ENCODE peak calls at places on chromosome 1, in five cellular contexts. R is foreskin fibroblast, A is MM.1S, Q is keratinocyte, F is astrocyte of the spinal cord. M is an unnamed sample.

GRCh38 chr1:160192234-160192633 is 1.9 kb downstream of the CASQ1 start:
- DNase-seq in R (no peak), A (no peak), Q (no peak), F (no peak), M (no peak)

GRCh38 chr1:209583408-209583807 is at the start of gene CAMK1G:
- DNase-seq in R (peak), A (no peak), Q (no peak), F (peak), M (no peak)

GRCh38 chr1:226688056-226688748 is 50.9 kb downstream of the ITPKB start:
- DNase-seq in R (no peak), A (no peak), Q (no peak), F (no peak), M (no peak)

GRCh38 chr1:171801395-171801990 is 20.0 kb downstream of the METTL13 start:
- DNase-seq in R (peak), A (peak), Q (no peak), F (peak), M (peak)

GRCh38 chr1:108862698-108863477 is 6.0 kb upstream of the AKNAD1 start:
- DNase-seq in R (no peak), A (no peak), Q (no peak), F (no peak), M (no peak)

GRCh38 chr1:109595540-109595939 is 23.9 kb downstream of the GNAT2 start:
- DNase-seq in R (peak), A (no peak), Q (no peak), F (no peak), M (peak)

GRCh38 chr1:173050865-173051264 is at the start of gene TNFSF18:
- DNase-seq in R (peak), A (no peak), Q (no peak), F (peak), M (peak)

GRCh38 chr1:9143250-9143649 is 14.3 kb upstream of the GPR157 start:
- DNase-seq in R (peak), A (no peak), Q (no peak), F (peak), M (no peak)

GRCh38 chr1:72241397-72241796 is 40.9 kb downstream of the NEGR1 start:
- DNase-seq in R (peak), A (no peak), Q (no peak), F (no peak), M (peak)

GRCh38 chr1:150544204-150544603 is 5.0 kb upstream of the ADAMTSL4 start:
- DNase-seq in R (no peak), A (peak), Q (no peak), F (no peak), M (no peak)

GRCh38 chr1:155540000-155540874 is 22.4 kb downstream of the ASH1L start:
- DNase-seq in R (no peak), A (no peak), Q (no peak), F (no peak), M (no peak)

GRCh38 chr1:115282825-115283224 is 55.2 kb downstream of the NGF start:
- DNase-seq in R (peak), A (no peak), Q (no peak), F (peak), M (no peak)
- H3K4me3 ChIP-seq in R (no peak), A (no peak), Q (no peak), F (no peak), M (no peak)

DNA sequence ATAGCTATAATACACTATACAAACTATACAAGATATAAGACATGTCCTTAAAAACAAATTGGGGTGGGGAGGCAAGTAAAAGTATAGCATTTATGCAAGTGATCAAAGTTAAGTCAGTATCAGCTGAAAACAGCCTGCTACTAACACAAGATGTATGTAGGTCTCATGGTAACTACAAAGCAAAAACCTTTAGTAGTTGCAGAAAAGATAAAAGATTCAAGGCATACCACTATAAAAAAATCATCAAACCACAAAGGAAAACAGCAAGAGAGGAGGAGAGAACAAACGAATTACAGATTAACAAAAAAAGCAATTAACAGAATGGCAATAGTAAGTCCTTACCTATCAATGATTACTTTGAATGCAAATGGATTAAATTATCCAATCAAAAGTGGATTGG is 22.7 kb downstream of the ERO1B start:
- DNase-seq in R (no peak), A (no peak), Q (no peak), F (no peak), M (no peak)
- TF ChIP-seq CTCF in R (no peak), A (no peak), Q (no peak), F (no peak), M (no peak)

DNA sequence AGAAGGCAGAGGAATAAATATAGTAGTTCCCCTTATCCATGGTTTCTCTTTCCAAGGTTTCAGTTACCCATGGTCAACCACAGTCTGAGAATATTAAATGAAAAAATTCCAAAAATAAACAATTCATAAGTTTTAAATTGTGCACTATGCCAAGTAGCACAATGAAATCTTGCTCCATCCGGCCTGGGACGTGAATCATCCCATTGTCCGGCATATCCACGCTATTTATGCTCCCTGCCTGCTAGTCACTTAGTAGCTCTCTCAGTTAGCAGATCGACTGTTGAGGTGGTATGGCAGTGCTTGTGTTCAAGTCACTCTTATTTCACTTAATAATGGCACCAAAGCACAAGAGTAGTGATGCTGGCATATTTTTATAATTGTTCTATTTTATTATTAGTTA is 58.6 kb upstream of the ARHGAP29 start:
- DNase-seq in R (peak), A (no peak), Q (no peak), F (peak), M (peak)
- H3K4me3 ChIP-seq in R (no peak), A (no peak), Q (no peak), F (no peak), M (no peak)

GRCh38 chr1:213564215-213564659 is 423.5 kb upstream of the PROX1 start:
- DNase-seq in R (no peak), A (peak), Q (no peak), F (no peak), M (peak)
- TF ChIP-seq CTCF in R (no peak), A (peak), Q (peak), F (no peak), M (peak)

GRCh38 chr1:220891221-220892085 is 12.2 kb downstream of the HLX start:
- DNase-seq in R (no peak), A (no peak), Q (no peak), F (no peak), M (no peak)

GRCh38 chr1:220889848-220890287 is 10.6 kb downstream of the HLX start:
- DNase-seq in R (no peak), A (no peak), Q (no peak), F (no peak), M (no peak)

GRCh38 chr1:220889333-220889732 is 10.1 kb downstream of the HLX start:
- DNase-seq in R (no peak), A (no peak), Q (no peak), F (no peak), M (no peak)

GRCh38 chr1:220892086-220892376 is 12.8 kb downstream of the HLX start:
- DNase-seq in R (no peak), A (no peak), Q (no peak), F (no peak), M (no peak)

GRCh38 chr1:220890582-220890981 is 11.3 kb downstream of the HLX start:
- DNase-seq in R (no peak), A (no peak), Q (no peak), F (peak), M (no peak)
- H3K4me3 ChIP-seq in R (no peak), A (no peak), Q (no peak), F (no peak), M (no peak)